ENCODE peak calls at places on chromosome 19, in eight cellular contexts. N, M, K, D, T, Q, P and G are unnamed samples.
A peak's percentile ranks its signal among the peaks of the same experiment; 100 is the strongest.

GRCh38 chr19:1503089-1503924 is 9.5 kb downstream of the ADAMTSL5 start:
- DNase-seq in N (peak; percentile 68), M (peak; percentile 74), K (peak; percentile 81), D (no peak), T (peak; percentile 34), Q (peak; percentile 49), P (peak; percentile 49), G (peak; percentile 27)

GRCh38 chr19:37950471-37951175 is 43.6 kb downstream of the SIPA1L3 start:
- DNase-seq in N (no peak), M (no peak), K (no peak), D (no peak), T (no peak), Q (no peak), P (no peak), G (no peak)

GRCh38 chr19:38559428-38560401 is 58.0 kb downstream of the MAP4K1 start:
- DNase-seq in N (peak; percentile 84), M (peak; percentile 45), K (no peak), D (no peak), T (no peak), Q (peak; percentile 5), P (no peak), G (no peak)

GRCh38 chr19:9986787-9987281 is 23.5 kb downstream of the COL5A3 start:
- DNase-seq in N (no peak), M (peak; percentile 81), K (no peak), D (peak; percentile 54), T (peak; percentile 55), Q (peak; percentile 10), P (peak; percentile 78), G (peak; percentile 69)

GRCh38 chr19:1234041-1234669 is 3.6 kb downstream of the CBARP start:
- DNase-seq in N (no peak), M (no peak), K (no peak), D (no peak), T (no peak), Q (no peak), P (no peak), G (no peak)

GRCh38 chr19:14954071-14954655 is 12.9 kb downstream of the OR7C2 start:
- DNase-seq in N (no peak), M (no peak), K (no peak), D (no peak), T (no peak), Q (no peak), P (no peak), G (no peak)

GRCh38 chr19:29660835-29661234 is 4.4 kb upstream of the PLEKHF1 start:
- DNase-seq in N (no peak), M (peak; percentile 25), K (no peak), D (no peak), T (no peak), Q (no peak), P (peak; percentile 46), G (peak; percentile 60)

GRCh38 chr19:54729416-54730188 is 5.4 kb downstream of the KIR3DL3 start:
- DNase-seq in N (no peak), M (no peak), K (no peak), D (no peak), T (no peak), Q (no peak), P (no peak), G (no peak)

GRCh38 chr19:16363133-16363851 is 38.7 kb downstream of the KLF2 start:
- DNase-seq in N (no peak), M (no peak), K (peak; percentile 64), D (no peak), T (no peak), Q (no peak), P (no peak), G (no peak)

GRCh38 chr19:38221919-38222828 is 1.8 kb downstream of the DPF1 start:
- DNase-seq in N (no peak), M (peak; percentile 39), K (no peak), D (no peak), T (no peak), Q (no peak), P (no peak), G (no peak)

GRCh38 chr19:7376151-7376852 is 27.6 kb downstream of the ARHGEF18 start:
- DNase-seq in N (no peak), M (no peak), K (no peak), D (no peak), T (no peak), Q (no peak), P (no peak), G (no peak)

GRCh38 chr19:43934985-43935708 is at the start of gene ZNF45:
- DNase-seq in N (peak; percentile 89), M (peak; percentile 97), K (peak; percentile 93), D (peak; percentile 94), T (peak; percentile 85), Q (peak; percentile 92), P (peak; percentile 91), G (peak; percentile 83)

GRCh38 chr19:33302974-33303790 is 848 bp upstream of the CEBPA start:
- DNase-seq in N (peak; percentile 53), M (peak; percentile 78), K (peak; percentile 84), D (no peak), T (peak; percentile 20), Q (peak; percentile 60), P (peak; percentile 65), G (peak; percentile 32)

GRCh38 chr19:55460670-55461258 is 678 bp downstream of the ISOC2 start:
- DNase-seq in N (peak; percentile 73), M (peak; percentile 89), K (peak; percentile 91), D (peak; percentile 90), T (peak; percentile 90), Q (peak; percentile 91), P (peak; percentile 96), G (peak; percentile 88)

GRCh38 chr19:12788025-12788681 is 3.1 kb upstream of the JUNB start:
- DNase-seq in N (no peak), M (peak; percentile 38), K (no peak), D (no peak), T (no peak), Q (no peak), P (no peak), G (no peak)

GRCh38 chr19:44746616-44746945 is 1.9 kb upstream of the BCL3 start:
- DNase-seq in N (no peak), M (no peak), K (no peak), D (no peak), T (no peak), Q (no peak), P (no peak), G (no peak)

GRCh38 chr19:44891016-44891882 is at the start of gene TOMM40:
- DNase-seq in N (no peak), M (peak; percentile 100), K (peak; percentile 100), D (no peak), T (peak; percentile 100), Q (peak; percentile 100), P (no peak), G (no peak)

GRCh38 chr19:16338470-16339360 is 14.1 kb downstream of the KLF2 start:
- DNase-seq in N (peak; percentile 77), M (peak; percentile 95), K (no peak), D (no peak), T (no peak), Q (peak; percentile 84), P (peak; percentile 90), G (peak; percentile 90)

DNA sequence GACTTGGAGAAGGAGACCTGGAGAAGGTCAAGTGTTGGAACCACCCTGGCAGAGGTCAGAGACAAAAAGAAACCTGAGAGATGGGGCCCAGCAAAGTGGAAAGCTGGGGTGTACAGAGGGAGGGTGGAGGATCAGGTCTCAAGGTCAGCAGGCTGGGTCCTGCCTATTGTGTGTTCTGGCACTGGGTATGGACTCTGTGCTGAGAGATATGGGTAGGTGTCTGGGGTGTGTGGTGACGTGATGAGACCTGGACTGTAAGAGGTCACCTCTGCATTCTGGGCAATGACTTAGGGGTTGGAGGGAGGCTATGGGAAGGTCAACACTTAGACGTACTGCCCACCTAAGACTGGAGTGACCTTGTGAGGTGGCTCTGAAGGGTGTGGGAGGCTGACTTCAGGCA is 88.1 kb downstream of the SCGB2B2 start:
- DNase-seq in N (no peak), M (no peak), K (no peak), D (no peak), T (no peak), Q (no peak), P (no peak), G (no peak)
- H3K4me3 ChIP-seq in N (no peak overlapping the region), M (no peak overlapping the region), K (no peak overlapping the region), D (no peak overlapping the region), T (no peak overlapping the region), Q (no peak overlapping the region), P (no peak overlapping the region), G (no peak overlapping the region)

GRCh38 chr19:13864513-13865242 is 12.3 kb upstream of the NANOS3 start:
- DNase-seq in N (no peak), M (no peak), K (peak; percentile 27), D (no peak), T (no peak), Q (no peak), P (no peak), G (no peak)
- H3K4me3 ChIP-seq in N (peak overlapping the region; percentile 18), M (peak overlapping the region; percentile 58), K (no peak overlapping the region), D (peak overlapping the region; percentile 68), T (peak overlapping the region; percentile 58), Q (no peak overlapping the region), P (no peak overlapping the region), G (no peak overlapping the region)

GRCh38 chr19:6132482-6132881 is 3.0 kb upstream of the ACSBG2 start:
- DNase-seq in N (no peak), M (no peak), K (no peak), D (no peak), T (no peak), Q (no peak), P (no peak), G (no peak)

GRCh38 chr19:6138511-6138910 is 3.0 kb downstream of the ACSBG2 start:
- DNase-seq in N (no peak), M (no peak), K (no peak), D (no peak), T (no peak), Q (no peak), P (no peak), G (no peak)

GRCh38 chr19:6138066-6138465 is 2.6 kb downstream of the ACSBG2 start:
- DNase-seq in N (no peak), M (peak; percentile 20), K (peak; percentile 24), D (no peak), T (no peak), Q (peak; percentile 28), P (no peak), G (peak; percentile 22)

GRCh38 chr19:6135367-6135766 is at the start of gene ACSBG2:
- DNase-seq in N (no peak), M (no peak), K (no peak), D (no peak), T (no peak), Q (no peak), P (no peak), G (no peak)

DNA sequence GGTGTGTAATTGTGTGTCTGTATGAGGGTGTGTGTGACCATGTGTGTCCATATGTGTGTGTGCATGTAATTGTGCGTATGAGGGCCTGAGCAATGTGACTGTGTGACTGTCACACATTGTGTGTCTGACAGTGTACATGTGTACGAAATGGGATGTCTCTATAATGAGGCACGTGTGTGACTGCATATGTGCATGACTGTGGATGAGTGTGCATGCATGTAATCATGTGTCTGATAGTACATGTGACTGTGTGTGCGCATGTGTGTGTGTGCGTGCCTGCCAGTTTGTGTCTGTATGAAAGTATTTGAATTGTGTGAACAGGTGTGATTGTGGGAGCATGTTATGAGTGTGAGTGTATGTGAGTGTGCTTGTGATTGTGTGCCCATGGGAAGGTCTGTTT is 2.2 kb upstream of the ACSBG2 start:
- DNase-seq in N (no peak), M (no peak), K (no peak), D (no peak), T (no peak), Q (no peak), P (no peak), G (no peak)
- H3K4me3 ChIP-seq in N (no peak overlapping the region), M (no peak overlapping the region), K (no peak overlapping the region), D (no peak overlapping the region), T (no peak overlapping the region), Q (no peak overlapping the region), P (no peak overlapping the region), G (no peak overlapping the region)

GRCh38 chr19:41928221-41928683 is at the start of gene ERFL:
- DNase-seq in N (no peak), M (peak; percentile 51), K (no peak), D (no peak), T (no peak), Q (peak; percentile 8), P (no peak), G (no peak)
- H3K4me3 ChIP-seq in N (peak within 1 kb of the TSS; percentile 52), M (peak within 1 kb of the TSS; percentile 77), K (peak within 1 kb of the TSS; percentile 70), D (peak within 1 kb of the TSS; percentile 37), T (peak within 1 kb of the TSS; percentile 17), Q (peak within 1 kb of the TSS; percentile 58), P (peak within 1 kb of the TSS; percentile 43), G (peak within 1 kb of the TSS; percentile 28)